ENCODE peak calls at places on chromosomes 1 and 21, in eight cellular contexts. F is right lobe of liver, L is Caco-2, N is adipocyte, T is heart right ventricle, G is gastrocnemius medialis, K is lower lobe of right lung, H is heart left ventricle. D is an unnamed sample. For H3K4me1, the result is how much of the 10 kb centered on the place peaks cover.

GRCh38 chr1:174021611-174022079 is 512 bp downstream of the RC3H1 start:
- DNase-seq in G (peak), N (peak), T (no peak), H (peak), K (peak), F (peak), L (peak), D (peak)

GRCh38 chr1:93607814-93608187 is 73.8 kb downstream of the BCAR3 start:
- DNase-seq in K (no peak), N (peak), H (no peak), T (no peak), L (no peak), F (no peak), G (no peak), D (no peak)

GRCh38 chr1:29506678-29507225 is 270.4 kb downstream of the PTPRU start:
- DNase-seq in L (no peak), T (no peak), N (no peak), F (peak), G (no peak), K (no peak), H (no peak), D (no peak)

GRCh38 chr1:161197560-161198205 is 1.2 kb downstream of the ADAMTS4 start:
- DNase-seq in G (no peak), L (no peak), N (no peak), K (no peak), H (no peak), T (no peak), F (no peak), D (no peak)

GRCh38 chr1:147750618-147751217 is 9.7 kb downstream of the GJA5 start:
- DNase-seq in G (no peak), T (no peak), K (no peak), H (no peak), N (no peak), L (no peak), F (no peak), D (no peak)

GRCh38 chr1:117512728-117513321 is 93.0 kb upstream of the TENT5C start:
- DNase-seq in L (no peak), N (peak), K (no peak), F (no peak), T (no peak), H (no peak), G (no peak), D (no peak)

GRCh38 chr1:232142403-232143314 is 487.3 kb downstream of the SIPA1L2 start:
- DNase-seq in N (peak), F (no peak), L (no peak), H (peak), K (no peak), T (no peak), G (no peak), D (peak)

GRCh38 chr1:23478896-23479790 is 4.8 kb downstream of the ASAP3 start:
- DNase-seq in L (peak), F (peak), H (peak), K (peak), N (peak), T (peak), G (peak), D (peak)

GRCh38 chr1:106637566-106637965 is 418.9 kb upstream of the PRMT6 start:
- DNase-seq in T (no peak), N (no peak), F (no peak), G (no peak), K (no peak), H (no peak), L (no peak), D (no peak)

GRCh38 chr1:54310439-54311328 is 95.5 kb downstream of the SSBP3 start:
- DNase-seq in G (no peak), K (peak), H (peak), T (peak), F (peak), L (peak), N (peak), D (peak)

GRCh38 chr1:218779341-218779831 is 394.3 kb upstream of the LYPLAL1 start:
- DNase-seq in F (no peak), L (no peak), T (no peak), N (no peak), H (no peak), G (no peak), K (no peak), D (no peak)

GRCh38 chr1:5436808-5437207 is 555.4 kb downstream of the NPHP4 start:
- DNase-seq in L (no peak), H (no peak), K (no peak), G (no peak), N (no peak), F (no peak), T (no peak), D (no peak)

GRCh38 chr1:63892632-63893395 is 119.0 kb downstream of the ROR1 start:
- DNase-seq in T (no peak), L (no peak), K (no peak), F (no peak), H (no peak), N (peak), G (no peak), D (no peak)

GRCh38 chr1:68470388-68470970 is 20.7 kb upstream of the RPE65 start:
- DNase-seq in T (no peak), H (no peak), N (peak), G (no peak), F (no peak), K (no peak), L (no peak), D (peak)

GRCh38 chr1:63784489-63785390 is 10.9 kb downstream of the ROR1 start:
- DNase-seq in N (no peak), T (no peak), G (no peak), L (no peak), H (no peak), K (no peak), F (no peak), D (no peak)

GRCh38 chr1:47104816-47105215 is 32.4 kb upstream of the CYP4A22 start:
- DNase-seq in N (no peak), K (no peak), F (no peak), L (no peak), G (no peak), H (no peak), T (no peak), D (no peak)

GRCh38 chr1:54135436-54136120 is 17.2 kb downstream of the CDCP2 start:
- DNase-seq in N (peak), L (no peak), F (no peak), H (no peak), K (no peak), T (no peak), G (no peak), D (no peak)

GRCh38 chr21:45347712-45348477 is 57.1 kb upstream of the COL18A1 start:
- DNase-seq in N (no peak), G (no peak), L (no peak), H (no peak), F (no peak), T (peak), K (peak), D (peak)
- H3K4me1 ChIP-seq in N (under half), G (under half), L (under half), H (under half), F (under half), T (half or more), K (under half), D (under half)

GRCh38 chr1:11337536-11338350 is 64.7 kb downstream of the UBIAD1 start:
- DNase-seq in N (peak), T (peak), L (no peak), F (peak), H (peak), K (peak), G (no peak), D (peak)

GRCh38 chr1:11334261-11334804 is 61.3 kb downstream of the UBIAD1 start:
- DNase-seq in G (no peak), T (no peak), L (no peak), K (no peak), N (no peak), F (no peak), H (no peak), D (no peak)

GRCh38 chr1:11333631-11334030 is 60.6 kb downstream of the UBIAD1 start:
- DNase-seq in G (no peak), F (no peak), K (no peak), L (no peak), N (no peak), H (no peak), T (no peak), D (no peak)

GRCh38 chr1:11334821-11335220 is 61.8 kb downstream of the UBIAD1 start:
- DNase-seq in K (no peak), L (no peak), N (no peak), T (no peak), H (no peak), F (no peak), G (no peak), D (no peak)

GRCh38 chr1:11335417-11336070 is 62.5 kb downstream of the UBIAD1 start:
- DNase-seq in G (no peak), L (no peak), H (no peak), T (no peak), N (no peak), F (no peak), K (no peak), D (no peak)
- H3K4me1 ChIP-seq in G (under half), L (under half), H (under half), T (under half), N (under half), F (under half), K (under half), D (under half)

DNA sequence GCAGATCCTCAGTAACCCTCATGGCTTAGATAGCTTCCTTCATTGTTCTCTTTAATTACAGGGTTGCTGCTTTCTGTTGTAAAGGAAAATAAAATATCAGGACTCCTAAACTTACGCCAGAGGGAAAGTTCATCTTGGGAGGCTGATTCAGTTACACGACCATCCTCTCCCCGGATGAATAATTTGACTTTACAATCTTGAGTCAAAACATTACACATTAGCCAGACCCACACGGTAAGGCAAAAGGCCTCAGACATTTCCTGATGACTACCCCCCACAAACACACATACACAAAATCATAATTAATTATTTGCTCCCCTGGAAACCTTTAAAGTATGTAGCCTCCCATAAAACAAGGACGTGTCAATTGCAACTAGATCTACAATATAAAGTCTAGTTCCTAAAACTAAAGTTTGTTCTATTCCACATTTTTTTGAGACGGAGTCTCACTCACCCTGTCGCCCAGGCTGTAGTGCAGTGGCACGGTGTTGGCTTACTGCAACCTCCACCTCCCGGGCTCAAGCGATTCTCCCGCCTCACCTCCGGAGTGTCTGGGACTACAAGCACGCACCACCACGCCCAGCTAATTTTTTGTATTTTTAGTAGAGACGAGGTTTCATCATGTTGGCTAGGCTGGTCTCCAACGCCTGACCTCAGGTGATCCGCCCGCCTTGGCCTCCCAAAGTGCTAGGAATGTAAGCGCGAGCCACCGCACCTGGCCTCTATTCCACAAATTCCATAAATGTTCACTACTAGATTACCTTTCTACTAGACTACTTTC is 830 bp upstream of the PRDX1 start:
- DNase-seq in T (no peak), F (peak), N (no peak), H (no peak), L (no peak), G (no peak), K (no peak), D (no peak)
- H3K4me1 ChIP-seq in T (under half), F (under half), N (under half), H (under half), L (under half), G (under half), K (under half), D (under half)

GRCh38 chr1:220787069-220787614 is 429 bp downstream of the MTARC1 start:
- DNase-seq in G (no peak), L (peak), F (peak), T (no peak), K (peak), H (no peak), N (no peak), D (peak)
- H3K4me1 ChIP-seq in G (under half), L (under half), F (under half), T (under half), K (half or more), H (under half), N (under half), D (under half)

D was measured in mucosa of descending colon.